ENCODE peak calls at places on chromosomes 6 and 20, in seven cellular contexts. B, I, A, V, D, N and O are unnamed samples.

GRCh38 chr6:21438237-21438985 is 155.1 kb upstream of the SOX4 start:
- DNase-seq in V (no peak), D (no peak), B (peak), N (peak), A (no peak), I (no peak), O (no peak)

GRCh38 chr20:17758010-17758409 is 58.2 kb downstream of the BANF2 start:
- DNase-seq in V (no peak), I (no peak), D (no peak), A (no peak), N (no peak), B (no peak), O (no peak)

GRCh38 chr20:47487175-47487917 is 14.3 kb upstream of the NCOA3 start:
- DNase-seq in D (no peak), N (peak), B (peak), A (no peak), I (peak), V (peak), O (no peak)

GRCh38 chr6:42498473-42499128 is 46.9 kb upstream of the TRERF1 start:
- DNase-seq in D (no peak), A (peak), V (no peak), N (no peak), B (no peak), I (no peak), O (no peak)

GRCh38 chr6:142879076-142879475 is 65.9 kb downstream of the HIVEP2 start:
- DNase-seq in B (no peak), V (no peak), I (no peak), N (no peak), D (no peak), A (no peak), O (no peak)

GRCh38 chr6:31272431-31272830 is 539 bp upstream of the HLA-C start:
- DNase-seq in V (peak), A (no peak), N (no peak), D (no peak), B (peak), I (no peak), O (peak)

GRCh38 chr20:59351148-59352040 is 51.0 kb downstream of the EDN3 start:
- DNase-seq in N (no peak), V (no peak), A (no peak), I (no peak), B (no peak), D (no peak), O (no peak)

GRCh38 chr20:48196486-48196885 is 411.2 kb upstream of the SULF2 start:
- DNase-seq in A (no peak), D (no peak), I (no peak), N (no peak), V (no peak), B (no peak), O (no peak)

GRCh38 chr6:12476484-12476883 is 186.3 kb downstream of the EDN1 start:
- DNase-seq in N (no peak), I (no peak), B (no peak), A (no peak), V (no peak), D (no peak), O (no peak)

GRCh38 chr6:33213989-33214335 is 5.7 kb downstream of the RING1 start:
- DNase-seq in A (no peak), D (no peak), I (no peak), V (no peak), B (no peak), N (no peak), O (no peak)

GRCh38 chr6:73418081-73418741 is 23.6 kb downstream of the DDX43 start:
- DNase-seq in A (no peak), N (no peak), D (no peak), V (no peak), B (no peak), I (peak), O (no peak)

GRCh38 chr6:51996296-51996947 is 91.0 kb downstream of the PKHD1 start:
- DNase-seq in A (no peak), N (no peak), B (no peak), V (no peak), I (no peak), D (no peak), O (no peak)

GRCh38 chr6:109783245-109783990 is 92.3 kb downstream of the FIG4 start:
- DNase-seq in V (peak), I (peak), N (no peak), A (no peak), D (no peak), B (peak), O (peak)
- TF ChIP-seq CTCF in V (peak), I (peak), N (peak), A (peak), D (peak), B (peak), O (no peak)

GRCh38 chr6:87277123-87277522 is 45.3 kb upstream of the SMIM8 start:
- DNase-seq in B (no peak), I (peak), V (peak), D (no peak), N (peak), A (no peak), O (peak)
- TF ChIP-seq CTCF in B (no peak), I (peak), V (peak), D (peak), N (peak), A (no peak), O (no peak)

GRCh38 chr20:953742-954141 is 37.6 kb upstream of the ANGPT4 start:
- DNase-seq in D (no peak), B (peak), I (no peak), A (no peak), V (no peak), N (no peak), O (peak)
- TF ChIP-seq CTCF in D (peak), B (no peak), I (peak), A (no peak), V (peak), N (peak), O (peak)

GRCh38 chr6:1013656-1014430 is 298.1 kb upstream of the FOXQ1 start:
- DNase-seq in I (no peak), N (no peak), V (no peak), B (peak), A (no peak), D (no peak), O (no peak)

GRCh38 chr6:1020133-1020532 is 291.8 kb upstream of the FOXQ1 start:
- DNase-seq in V (no peak), D (no peak), I (no peak), B (no peak), N (no peak), A (no peak), O (no peak)

GRCh38 chr6:1016329-1017302 is 295.3 kb upstream of the FOXQ1 start:
- DNase-seq in A (no peak), I (no peak), V (no peak), N (no peak), D (no peak), B (no peak), O (no peak)

GRCh38 chr6:1014431-1014807 is 297.5 kb upstream of the FOXQ1 start:
- DNase-seq in V (no peak), I (no peak), B (no peak), D (no peak), N (no peak), A (no peak), O (no peak)

GRCh38 chr6:1015819-1016218 is 296.1 kb upstream of the FOXQ1 start:
- DNase-seq in B (peak), D (no peak), N (no peak), I (no peak), A (no peak), V (no peak), O (no peak)
- TF ChIP-seq CTCF in B (peak), D (peak), N (no peak), I (no peak), A (no peak), V (no peak), O (no peak)

DNA sequence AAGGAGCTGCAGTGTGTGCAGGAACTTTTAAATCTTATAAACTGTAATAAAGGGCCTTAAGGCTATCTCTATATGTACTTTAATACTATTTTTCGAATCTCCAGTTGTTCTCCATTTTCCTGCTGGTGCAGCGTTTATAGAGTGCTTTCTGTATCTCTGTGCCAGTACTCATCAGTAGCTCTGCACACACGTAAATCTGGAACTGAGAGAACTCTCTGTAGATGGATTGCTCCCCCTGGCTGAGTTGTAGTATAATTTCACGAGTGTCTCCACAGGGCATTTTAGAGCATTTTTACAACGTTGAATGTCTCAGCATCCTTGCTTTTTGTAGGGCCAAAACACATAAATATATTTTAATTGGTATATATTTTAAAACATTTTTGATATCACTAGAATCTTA is 256.5 kb downstream of the TRDN start:
- DNase-seq in A (no peak), B (no peak), N (peak), I (no peak), D (no peak), V (peak), O (peak)
- TF ChIP-seq CTCF in A (no peak), B (no peak), N (peak), I (no peak), D (no peak), V (peak), O (peak)

GRCh38 chr6:146901940-146902816 is 302.0 kb upstream of the STXBP5 start:
- DNase-seq in D (no peak), A (no peak), N (no peak), V (peak), B (peak), I (peak), O (peak)
- TF ChIP-seq CTCF in D (peak), A (no peak), N (peak), V (peak), B (peak), I (peak), O (peak)

DNA sequence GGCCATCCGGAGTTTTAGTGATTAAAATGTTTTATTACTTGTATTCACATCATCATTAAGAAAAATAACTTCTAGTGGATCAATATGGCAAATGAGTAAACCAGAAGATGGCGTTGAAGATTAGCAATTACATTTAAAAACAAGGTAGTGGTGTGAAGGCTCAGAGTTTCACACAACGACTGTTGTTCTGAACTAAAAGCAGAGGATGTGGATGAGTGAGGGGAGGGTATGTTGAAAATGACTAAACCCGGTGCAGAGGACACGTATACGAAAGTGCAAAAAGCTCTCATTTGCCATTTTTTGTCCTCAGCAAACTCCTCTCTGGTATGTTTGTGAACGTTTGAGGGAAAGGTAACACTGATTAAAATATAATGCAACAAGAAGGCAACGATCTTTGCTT is 1.9 kb upstream of the IRF4 start:
- DNase-seq in B (no peak), A (no peak), V (no peak), I (no peak), D (no peak), N (no peak), O (no peak)
- TF ChIP-seq CTCF in B (no peak), A (no peak), V (no peak), I (no peak), D (no peak), N (no peak), O (no peak)